ENCODE peak calls at places on chromosomes 6 and 20, in seven cellular contexts. C is glomerular endothelial cell, I is D341Med, L is iPS-NIHi11, K is myocyte, E is NCI-H1092, A is caudate nucleus. D is an unnamed sample.

GRCh38 chr20:52048365-52048764 is 143.2 kb downstream of the ZFP64 start:
- DNase-seq in C (no peak), E (no peak), K (no peak), L (peak; percentile 47), I (no peak), A (no peak), D (no peak)

GRCh38 chr6:73675466-73676098 is 20.4 kb upstream of the CD109 start:
- DNase-seq in C (no peak), A (peak; percentile 57), L (peak; percentile 78), E (peak; percentile 36), I (peak; percentile 74), K (peak; percentile 93), D (no peak)

GRCh38 chr6:144321839-144322591 is 36.9 kb downstream of the UTRN start:
- DNase-seq in E (no peak), C (no peak), L (no peak), K (peak; percentile 55), I (no peak), A (no peak), D (no peak)

GRCh38 chr6:140636698-140637402 is 1262.4 kb upstream of the CITED2 start:
- DNase-seq in I (peak; percentile 24), C (no peak), E (no peak), A (no peak), K (no peak), L (peak; percentile 10), D (no peak)

GRCh38 chr20:59620860-59621485 is 16.6 kb downstream of the PHACTR3 start:
- DNase-seq in K (no peak), L (no peak), E (no peak), A (no peak), C (no peak), I (no peak), D (no peak)

GRCh38 chr6:30972816-30973215 is 10.7 kb upstream of the MUC21 start:
- DNase-seq in A (no peak), E (no peak), K (no peak), I (no peak), L (no peak), C (no peak), D (no peak)

GRCh38 chr20:62925420-62926228 is 681 bp downstream of the DIDO1 start:
- DNase-seq in E (no peak), C (no peak), K (peak; percentile 46), L (no peak), A (no peak), I (peak; percentile 53), D (no peak)

GRCh38 chr6:117919775-117920492 is 12.9 kb downstream of the SLC35F1 start:
- DNase-seq in L (peak; percentile 83), E (no peak), A (peak; percentile 53), K (no peak), I (peak; percentile 58), C (no peak), D (no peak)

GRCh38 chr6:23633986-23634385 is 492.0 kb upstream of the NRSN1 start:
- DNase-seq in K (no peak), I (peak; percentile 58), A (peak; percentile 39), C (no peak), L (no peak), E (peak; percentile 96), D (no peak)

GRCh38 chr6:147695819-147696218 is 187.3 kb downstream of the SAMD5 start:
- DNase-seq in I (no peak), L (no peak), A (no peak), K (no peak), E (no peak), C (no peak), D (no peak)

GRCh38 chr6:6918216-6918983 is 189.4 kb upstream of the RREB1 start:
- DNase-seq in C (no peak), L (no peak), E (no peak), A (no peak), I (no peak), K (peak; percentile 58), D (no peak)

GRCh38 chr6:30837870-30838269 is 46.4 kb upstream of the DDR1 start:
- DNase-seq in E (no peak), K (no peak), C (no peak), I (no peak), L (no peak), A (no peak), D (no peak)

GRCh38 chr6:11779308-11780096 is 899 bp upstream of the ADTRP start:
- DNase-seq in A (peak; percentile 28), E (no peak), C (no peak), K (no peak), L (no peak), I (no peak), D (no peak)

GRCh38 chr6:170102038-170102437 is 188.8 kb downstream of the DLL1 start:
- DNase-seq in C (no peak), K (no peak), I (no peak), A (no peak), E (no peak), L (peak; percentile 53), D (peak; percentile 32)

GRCh38 chr6:30411515-30412207 is 66.7 kb downstream of the RPP21 start:
- DNase-seq in K (peak; percentile 58), L (peak; percentile 38), E (no peak), C (no peak), A (no peak), I (peak; percentile 46), D (no peak)

GRCh38 chr20:63487116-63487764 is 11.6 kb downstream of the EEF1A2 start:
- DNase-seq in C (no peak), E (no peak), L (no peak), K (no peak), A (no peak), I (no peak), D (no peak)

GRCh38 chr6:80477591-80478370 is 371.3 kb downstream of the BCKDHB start:
- DNase-seq in C (no peak), E (no peak), L (no peak), I (no peak), A (no peak), K (peak; percentile 19), D (no peak)

GRCh38 chr20:47854687-47855212 is 69.5 kb upstream of the SULF2 start:
- DNase-seq in A (no peak), I (peak; percentile 59), C (no peak), E (no peak), L (peak; percentile 76), K (no peak), D (no peak)

GRCh38 chr20:36262440-36262839 is 26.2 kb downstream of the AAR2 start:
- DNase-seq in I (peak; percentile 16), A (no peak), L (no peak), C (no peak), E (no peak), K (no peak), D (no peak)

GRCh38 chr20:47866480-47866879 is 81.2 kb upstream of the SULF2 start:
- DNase-seq in K (no peak), L (no peak), I (no peak), A (no peak), E (no peak), C (no peak), D (no peak)

D was measured in chondrocyte.